ENCODE peak calls at places on chromosomes 16 and 17, in six cellular contexts. T is AG04450, Q is sigmoid colon, H is HL-60, M is fibroblast of lung, B is mesothelial cell of epicardium. L is an unnamed sample.

GRCh38 chr17:79803997-79804855 is 7.3 kb upstream of the CBX8 start:
- DNase-seq in T (no peak), Q (no peak), H (peak), M (no peak), B (peak), L (peak)

GRCh38 chr16:5504028-5504758 is 406.6 kb upstream of the EEF2KMT start:
- DNase-seq in T (no peak), Q (peak), H (no peak), M (peak), B (no peak), L (no peak)

GRCh38 chr17:2343421-2343820 is 6.1 kb downstream of the SGSM2 start:
- DNase-seq in T (no peak), Q (peak), H (no peak), M (no peak), B (no peak), L (no peak)

GRCh38 chr17:38893612-38894011 is 23.8 kb downstream of the LASP1 start:
- DNase-seq in T (no peak), Q (no peak), H (peak), M (peak), B (no peak), L (no peak)

GRCh38 chr16:29961479-29962343 is at the start of gene TMEM219:
- DNase-seq in T (peak), Q (peak), H (peak), M (peak), B (peak), L (peak)

GRCh38 chr17:66220079-66220835 is 9.0 kb downstream of the APOH start:
- DNase-seq in T (no peak), Q (no peak), H (no peak), M (no peak), B (no peak), L (no peak)

GRCh38 chr17:4110152-4110551 is 32.7 kb downstream of the ZZEF1 start:
- DNase-seq in T (no peak), Q (no peak), H (no peak), M (peak), B (no peak), L (no peak)

GRCh38 chr17:78615631-78616030 is 38.4 kb upstream of the DNAH17 start:
- DNase-seq in T (no peak), Q (no peak), H (no peak), M (no peak), B (no peak), L (no peak)

GRCh38 chr17:77609553-77610517 is 348.7 kb upstream of the TNRC6C start:
- DNase-seq in T (no peak), Q (peak), H (no peak), M (no peak), B (peak), L (peak)

GRCh38 chr16:17070882-17071592 is 399.7 kb downstream of the XYLT1 start:
- DNase-seq in T (no peak), Q (no peak), H (peak), M (peak), B (no peak), L (no peak)

GRCh38 chr16:57147381-57148191 is 38.3 kb downstream of the PSME3IP1 start:
- DNase-seq in T (no peak), Q (peak), H (no peak), M (peak), B (no peak), L (no peak)

GRCh38 chr17:44044092-44044491 is 22.4 kb downstream of the LSM12 start:
- DNase-seq in T (no peak), Q (no peak), H (no peak), M (peak), B (no peak), L (no peak)

GRCh38 chr17:65208753-65209152 is 71.6 kb downstream of the RGS9 start:
- DNase-seq in T (no peak), Q (no peak), H (no peak), M (no peak), B (no peak), L (no peak)

GRCh38 chr17:58215685-58216084 is 3.4 kb downstream of the MKS1 start:
- DNase-seq in T (no peak), Q (no peak), H (no peak), M (no peak), B (no peak), L (no peak)

GRCh38 chr17:29124135-29124930 is 55.9 kb downstream of the MYO18A start:
- DNase-seq in T (no peak), Q (no peak), H (no peak), M (peak), B (no peak), L (no peak)

GRCh38 chr17:17253445-17253844 is 16.5 kb upstream of the FLCN start:
- DNase-seq in T (no peak), Q (no peak), H (no peak), M (no peak), B (no peak), L (no peak)

GRCh38 chr16:69112285-69113129 is 7.1 kb downstream of the HAS3 start:
- DNase-seq in T (no peak), Q (peak), H (no peak), M (no peak), B (peak), L (no peak)

GRCh38 chr17:77604301-77605031 is 354.0 kb upstream of the TNRC6C start:
- DNase-seq in T (no peak), Q (peak), H (no peak), M (no peak), B (peak), L (peak)

GRCh38 chr17:80494547-80494946 is 18.1 kb upstream of the NPTX1 start:
- DNase-seq in T (no peak), Q (no peak), H (no peak), M (no peak), B (no peak), L (no peak)

GRCh38 chr17:57366558-57367351 is 110.4 kb downstream of the MSI2 start:
- DNase-seq in T (no peak), Q (no peak), H (no peak), M (peak), B (no peak), L (no peak)

GRCh38 chr16:28981517-28981916 is 3.3 kb upstream of the LAT start:
- DNase-seq in T (no peak), Q (no peak), H (peak), M (no peak), B (no peak), L (no peak)

GRCh38 chr16:88473666-88474534 is 20.8 kb downstream of the ZFPM1 start:
- DNase-seq in T (peak), Q (no peak), H (no peak), M (peak), B (no peak), L (no peak)

GRCh38 chr16:15644306-15644961 is 1.5 kb upstream of the MARF1 start:
- DNase-seq in T (no peak), Q (no peak), H (no peak), M (peak), B (no peak), L (no peak)

GRCh38 chr17:59796785-59797205 is 89.3 kb downstream of the VMP1 start:
- DNase-seq in T (no peak), Q (no peak), H (no peak), M (no peak), B (no peak), L (no peak)

GRCh38 chr17:63039899-63040602 is 74.0 kb downstream of the TANC2 start:
- DNase-seq in T (no peak), Q (no peak), H (no peak), M (peak), B (no peak), L (no peak)

GRCh38 chr17:56786989-56787482 is 46.7 kb downstream of the C17orf67 start:
- DNase-seq in T (peak), Q (no peak), H (peak), M (peak), B (no peak), L (no peak)

GRCh38 chr16:25035494-25036405 is 20.6 kb upstream of the ARHGAP17 start:
- DNase-seq in T (no peak), Q (no peak), H (no peak), M (peak), B (no peak), L (no peak)

GRCh38 chr16:81904320-81904719 is 107.0 kb downstream of the SDR42E1 start:
- DNase-seq in T (no peak), Q (peak), H (no peak), M (no peak), B (no peak), L (no peak)

GRCh38 chr17:69874220-69874670 is 200.8 kb upstream of the KCNJ16 start:
- DNase-seq in T (no peak), Q (no peak), H (no peak), M (peak), B (no peak), L (no peak)

GRCh38 chr17:33142703-33143299 is 150.3 kb downstream of the ASIC2 start:
- DNase-seq in T (no peak), Q (no peak), H (no peak), M (peak), B (peak), L (no peak)

GRCh38 chr17:66985338-66985737 is 20.8 kb downstream of the CACNG4 start:
- DNase-seq in T (no peak), Q (no peak), H (no peak), M (no peak), B (no peak), L (no peak)

GRCh38 chr17:69287168-69287567 is 39.8 kb downstream of the ABCA5 start:
- DNase-seq in T (no peak), Q (no peak), H (no peak), M (peak), B (no peak), L (no peak)

GRCh38 chr16:9125658-9126492 is 34.4 kb downstream of the HAPSTR1 start:
- DNase-seq in T (no peak), Q (peak), H (no peak), M (no peak), B (no peak), L (no peak)

GRCh38 chr17:30576326-30576861 is 99.2 kb downstream of the GOSR1 start:
- DNase-seq in T (no peak), Q (no peak), H (no peak), M (no peak), B (peak), L (peak)

GRCh38 chr17:65797809-65798208 is 236.4 kb upstream of the AXIN2 start:
- DNase-seq in T (no peak), Q (no peak), H (no peak), M (no peak), B (no peak), L (no peak)

DNA sequence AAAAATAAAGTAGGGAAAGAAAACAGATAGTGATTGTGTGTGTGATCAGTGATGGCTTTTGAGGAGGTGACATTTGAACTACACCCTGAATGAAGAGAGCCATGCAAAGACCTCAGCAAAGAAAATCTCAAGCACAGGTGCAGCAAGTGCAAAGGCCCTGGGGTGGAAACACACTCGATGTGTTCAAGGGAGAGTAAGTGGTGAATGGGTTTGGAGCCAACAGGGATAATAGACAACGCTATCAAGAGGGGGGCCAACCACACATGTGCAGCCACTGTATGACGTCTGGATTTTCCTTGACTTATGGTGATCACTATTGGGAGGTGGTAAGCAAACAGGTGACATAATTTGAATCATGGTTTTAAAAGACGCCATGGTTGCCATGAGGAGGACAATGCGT is 564.2 kb downstream of the WWOX start:
- DNase-seq in T (no peak), Q (no peak), H (no peak), M (no peak), B (no peak), L (no peak)
- TF ChIP-seq CTCF in T (no peak), Q (no peak), H (no peak), M (no peak), B (no peak), L (no peak)

DNA sequence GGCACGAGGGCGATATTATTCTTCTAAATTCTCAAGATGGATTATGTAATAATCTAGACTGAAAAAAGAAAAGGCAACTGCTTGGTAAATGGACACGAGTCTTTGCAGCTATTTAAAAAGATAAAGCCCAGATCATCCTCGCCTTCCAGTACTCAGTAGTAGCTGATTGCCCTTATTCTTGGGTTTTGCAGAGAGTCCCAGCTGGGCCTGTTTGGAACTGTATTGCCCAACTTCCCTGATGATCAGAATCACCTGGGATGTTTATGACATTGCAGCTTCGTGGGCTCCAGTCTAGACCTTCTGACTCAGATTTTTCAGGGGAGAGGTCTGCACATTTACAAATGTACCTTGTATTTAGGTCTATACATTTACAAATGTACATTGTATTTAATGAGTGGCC is 213.5 kb downstream of the RAB11FIP4 start:
- DNase-seq in T (no peak), Q (no peak), H (no peak), M (no peak), B (no peak), L (peak)
- TF ChIP-seq CTCF in T (no peak), Q (no peak), H (no peak), M (no peak), B (no peak), L (no peak)

GRCh38 chr16:65122724-65122973 is 786 bp upstream of the CDH11 start:
- DNase-seq in T (no peak), Q (no peak), H (no peak), M (no peak), B (no peak), L (no peak)

GRCh38 chr16:65122974-65123845 is 1.3 kb upstream of the CDH11 start:
- DNase-seq in T (no peak), Q (peak), H (no peak), M (peak), B (peak), L (peak)

GRCh38 chr16:65120811-65121721 is 797 bp downstream of the CDH11 start:
- DNase-seq in T (no peak), Q (peak), H (no peak), M (peak), B (peak), L (peak)

GRCh38 chr16:65123846-65124513 is 2.1 kb upstream of the CDH11 start:
- DNase-seq in T (no peak), Q (peak), H (no peak), M (no peak), B (no peak), L (no peak)

GRCh38 chr16:65121870-65122723 is at the start of gene CDH11:
- DNase-seq in T (peak), Q (peak), H (no peak), M (peak), B (peak), L (peak)
- TF ChIP-seq CTCF in T (peak), Q (peak), H (no peak), M (no peak), B (peak), L (peak)

GRCh38 chr17:45782889-45783592 is 1.1 kb upstream of the CRHR1 start:
- DNase-seq in T (no peak), Q (no peak), H (no peak), M (no peak), B (peak), L (no peak)
- TF ChIP-seq CTCF in T (no peak), Q (no peak), H (no peak), M (no peak), B (peak), L (peak)

GRCh38 chr17:27355419-27355818 is 61.5 kb downstream of the WSB1 start:
- DNase-seq in T (no peak), Q (no peak), H (no peak), M (no peak), B (no peak), L (no peak)

GRCh38 chr17:27353469-27354050 is 59.6 kb downstream of the WSB1 start:
- DNase-seq in T (peak), Q (peak), H (peak), M (peak), B (peak), L (peak)

GRCh38 chr17:27352481-27353460 is 58.9 kb downstream of the WSB1 start:
- DNase-seq in T (no peak), Q (peak), H (no peak), M (peak), B (no peak), L (no peak)

GRCh38 chr17:27354491-27355081 is 60.7 kb downstream of the WSB1 start:
- DNase-seq in T (no peak), Q (no peak), H (peak), M (no peak), B (no peak), L (no peak)

DNA sequence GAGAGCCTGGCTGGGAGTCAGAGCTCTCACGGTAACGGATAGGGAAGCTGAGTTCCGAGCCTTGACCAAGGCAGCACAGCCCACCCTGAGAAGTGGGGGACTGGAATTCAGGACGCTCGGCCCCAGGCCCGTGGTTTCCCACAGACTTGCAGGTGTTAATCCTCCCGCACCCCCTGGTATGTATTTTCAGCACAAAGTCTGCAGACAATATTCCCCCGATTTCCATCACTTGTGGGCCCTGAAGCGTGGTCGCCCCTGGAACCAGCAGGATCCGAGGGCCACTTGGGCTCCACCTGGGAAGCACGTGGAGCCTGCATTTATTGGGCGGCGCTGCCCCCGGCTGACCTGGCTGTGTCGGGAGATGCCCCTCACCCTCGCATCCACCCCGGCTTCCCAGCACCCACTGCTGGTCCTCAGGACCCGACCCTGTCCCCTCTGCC is 60.2 kb downstream of the WSB1 start:
- DNase-seq in T (no peak), Q (peak), H (no peak), M (no peak), B (no peak), L (no peak)
- TF ChIP-seq CTCF in T (no peak), Q (no peak), H (no peak), M (no peak), B (peak), L (peak)

GRCh38 chr17:72365857-72366415 is 245.1 kb downstream of the SOX9 start:
- DNase-seq in T (no peak), Q (no peak), H (no peak), M (peak), B (no peak), L (no peak)
- TF ChIP-seq CTCF in T (no peak), Q (no peak), H (no peak), M (no peak), B (no peak), L (no peak)

DNA sequence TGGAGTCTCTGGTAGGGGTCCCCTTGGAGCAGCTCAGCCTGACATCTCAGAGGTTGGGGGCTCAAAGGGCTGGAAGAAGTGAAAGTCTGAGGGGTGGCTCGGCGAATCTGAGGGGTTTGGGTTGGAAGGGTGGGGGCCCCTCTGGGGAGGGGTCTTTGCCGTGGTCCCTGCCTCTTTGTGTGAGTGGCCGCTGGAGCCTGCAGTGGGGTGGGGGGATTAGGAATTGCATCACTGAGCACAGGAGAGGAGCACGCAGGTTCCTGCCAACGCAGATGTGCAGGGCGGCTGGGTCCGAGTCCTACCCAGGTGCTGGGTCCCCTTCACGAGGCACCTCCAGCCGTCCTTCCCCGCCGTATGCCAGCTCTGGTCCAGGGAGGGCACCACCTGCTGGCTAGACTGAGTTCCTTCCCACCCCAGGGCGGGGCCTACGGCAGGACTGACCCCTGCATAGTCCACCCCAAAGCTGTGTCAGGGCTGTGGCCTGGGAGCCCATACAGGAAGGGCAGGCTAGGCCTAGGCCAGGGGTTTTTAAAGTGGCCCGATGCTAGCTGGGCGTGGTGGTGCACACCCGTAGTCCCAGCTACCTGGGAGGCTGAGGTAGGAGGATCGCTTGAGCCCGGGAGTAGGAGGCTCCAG is 9.9 kb downstream of the FMNL1 start:
- DNase-seq in T (no peak), Q (peak), H (no peak), M (no peak), B (no peak), L (no peak)
- TF ChIP-seq CTCF in T (peak), Q (no peak), H (no peak), M (peak), B (no peak), L (peak)

GRCh38 chr16:10944249-10945064 is at the start of gene CLEC16A:
- DNase-seq in T (peak), Q (peak), H (peak), M (peak), B (peak), L (peak)
- TF ChIP-seq CTCF in T (no peak), Q (peak), H (no peak), M (no peak), B (peak), L (no peak)

GRCh38 chr16:26263406-26263805 is 571.6 kb downstream of the HS3ST4 start:
- DNase-seq in T (no peak), Q (no peak), H (no peak), M (no peak), B (no peak), L (no peak)

GRCh38 chr16:26261621-26262020 is 569.9 kb downstream of the HS3ST4 start:
- DNase-seq in T (no peak), Q (no peak), H (no peak), M (no peak), B (no peak), L (no peak)
- TF ChIP-seq CTCF in T (no peak), Q (no peak), H (no peak), M (no peak), B (no peak), L (no peak)

GRCh38 chr17:42459256-42459982 is 741 bp downstream of the ATP6V0A1 start:
- DNase-seq in T (no peak), Q (peak), H (no peak), M (peak), B (peak), L (no peak)
- TF ChIP-seq CTCF in T (peak), Q (no peak), H (peak), M (peak), B (no peak), L (peak)